ENCODE peak calls at places on chromosomes 4 and X, in four cellular contexts. J, B, I and U are unnamed samples.

GRCh38 chr4:73450398-73451004 is 14.5 kb downstream of the AFP start:
- DNase-seq in J (no peak), B (no peak), I (peak), U (no peak)

GRCh38 chr4:53686521-53686920 is 95.2 kb upstream of the LNX1 start:
- DNase-seq in J (no peak), B (no peak), I (no peak), U (no peak)

GRCh38 chrX:38175140-38175539 is 45.5 kb downstream of the SRPX start:
- DNase-seq in J (peak), B (peak), I (peak), U (peak)

GRCh38 chr4:138334346-138335016 is 92.3 kb upstream of the SLC7A11 start:
- DNase-seq in J (no peak), B (peak), I (no peak), U (no peak)

GRCh38 chrX:48998391-48998790 is 3.7 kb downstream of the GRIPAP1 start:
- DNase-seq in J (no peak), B (no peak), I (no peak), U (no peak)

GRCh38 chrX:17738002-17738713 is 865 bp downstream of the SCML1 start:
- DNase-seq in J (no peak), B (peak), I (peak), U (no peak)

GRCh38 chr4:151541438-151542071 is 132.6 kb downstream of the FHIP1A start:
- DNase-seq in J (no peak), B (no peak), I (no peak), U (no peak)

GRCh38 chrX:143632625-143633387 is 3.1 kb downstream of the SLITRK4 start:
- DNase-seq in J (no peak), B (no peak), I (no peak), U (no peak)

GRCh38 chr4:20512053-20512810 is 188.0 kb upstream of the PACRGL start:
- DNase-seq in J (no peak), B (no peak), I (no peak), U (no peak)

GRCh38 chrX:24466025-24466424 is 939 bp downstream of the PDK3 start:
- DNase-seq in J (no peak), B (no peak), I (no peak), U (no peak)

GRCh38 chr4:8353158-8353495 is 83.6 kb downstream of the HTRA3 start:
- DNase-seq in J (no peak), B (no peak), I (no peak), U (no peak)

GRCh38 chr4:37981425-37981824 is 21.2 kb downstream of the PTTG2 start:
- DNase-seq in J (no peak), B (no peak), I (no peak), U (no peak)

GRCh38 chr4:73133784-73134183 is 64.3 kb upstream of the COX18 start:
- DNase-seq in J (no peak), B (no peak), I (no peak), U (no peak)

GRCh38 chrX:9604111-9604907 is 139.5 kb downstream of the TBL1X start:
- DNase-seq in J (no peak), B (no peak), I (no peak), U (no peak)

GRCh38 chr4:188161167-188161566 is 21.9 kb downstream of the TRIML1 start:
- DNase-seq in J (no peak), B (no peak), I (peak), U (no peak)

GRCh38 chr4:188162698-188163097 is 23.5 kb downstream of the TRIML1 start:
- DNase-seq in J (no peak), B (no peak), I (peak), U (no peak)

GRCh38 chr4:188160406-188160805 is 21.2 kb downstream of the TRIML1 start:
- DNase-seq in J (no peak), B (no peak), I (no peak), U (peak)

GRCh38 chr4:188154668-188155423 is 15.6 kb downstream of the TRIML1 start:
- DNase-seq in J (no peak), B (no peak), I (no peak), U (no peak)

DNA sequence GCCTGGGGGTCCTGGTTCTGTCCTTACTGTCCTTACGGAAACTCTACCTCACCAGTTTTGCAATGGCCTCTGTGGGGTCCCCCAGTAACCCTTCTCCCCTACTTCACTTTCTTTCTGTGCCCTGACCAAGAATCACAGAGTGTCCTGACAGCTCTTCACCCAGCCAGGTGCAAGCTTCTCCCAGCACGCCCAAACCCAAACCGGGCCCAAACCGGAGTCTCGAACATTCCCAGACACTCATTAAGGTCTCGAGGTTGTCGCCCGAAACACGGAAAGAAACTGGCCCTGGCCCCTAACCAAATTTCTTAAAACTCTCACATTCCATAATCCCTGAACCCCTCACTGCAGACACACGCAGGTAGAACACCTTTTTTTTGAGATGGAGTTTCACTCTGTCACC is 19.1 kb downstream of the TRIML1 start:
- DNase-seq in J (no peak), B (no peak), I (peak), U (no peak)
- TF ChIP-seq SUZ12 in J (no peak), B (no peak), I (no peak), U (no peak)

DNA sequence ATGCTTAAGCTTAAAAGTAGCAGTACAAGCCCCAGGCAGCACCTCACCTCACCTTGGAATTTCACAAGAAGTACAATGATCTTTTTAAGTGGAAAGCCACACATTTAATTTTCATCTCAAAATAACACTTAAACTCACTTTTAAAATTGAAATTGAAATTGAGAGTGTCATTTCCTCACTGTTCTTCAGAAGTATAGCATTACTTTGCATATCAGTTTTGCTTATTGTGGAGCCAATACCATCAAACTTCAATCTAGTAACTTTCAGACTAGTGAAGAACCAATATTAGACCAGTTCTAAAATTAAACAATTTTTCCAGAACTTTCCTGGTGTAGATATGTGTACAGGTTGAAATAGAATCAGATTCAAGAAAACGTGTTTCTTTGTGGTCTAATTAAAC is 242.4 kb downstream of the NDST4 start:
- DNase-seq in J (no peak), B (no peak), I (no peak), U (no peak)
- H3K4me3 ChIP-seq in J (no peak), B (no peak), I (no peak), U (no peak)

DNA sequence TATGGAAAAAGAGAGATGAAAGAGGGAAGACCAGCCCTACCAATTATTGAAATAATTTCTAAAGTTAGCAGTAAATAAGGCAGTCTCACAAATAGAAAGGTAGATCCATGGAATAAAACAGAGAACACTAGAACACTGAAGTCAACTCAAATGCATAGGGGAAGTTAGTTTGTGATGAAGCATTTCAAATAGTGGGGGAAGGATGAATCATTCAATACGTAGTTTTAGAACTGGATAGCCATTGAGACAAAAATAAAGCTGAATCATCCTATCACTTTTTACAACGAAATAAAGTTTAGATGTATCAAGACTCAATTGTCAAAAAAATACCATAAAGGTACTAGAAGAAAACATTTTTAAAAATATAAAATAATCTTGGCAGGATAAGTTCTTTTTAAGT is 143.2 kb upstream of the DGKK start:
- DNase-seq in J (no peak), B (no peak), I (no peak), U (no peak)
- H3K9ac ChIP-seq in J (no peak), B (no peak), I (no peak), U (no peak)

DNA sequence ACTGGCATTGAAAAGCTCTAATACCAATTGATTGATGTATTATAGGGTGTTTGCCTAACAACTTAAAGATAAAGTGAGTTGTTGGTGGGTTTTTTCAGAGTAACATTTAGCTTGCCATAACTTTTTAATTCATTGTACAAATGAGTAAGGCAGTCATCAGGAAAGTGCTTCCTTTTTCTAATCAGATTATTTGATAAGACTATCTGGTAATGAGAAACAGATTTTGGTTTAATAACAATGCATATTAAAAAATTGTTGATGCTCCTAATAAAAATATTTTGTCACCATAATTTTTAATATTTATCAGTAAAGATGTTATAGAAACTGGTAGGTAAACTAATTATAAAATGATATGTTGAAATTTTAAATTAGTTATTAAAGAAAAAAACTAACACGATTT is 51.3 kb downstream of the BLTP1 start:
- DNase-seq in J (no peak), B (no peak), I (no peak), U (no peak)
- TF ChIP-seq SUZ12 in J (no peak), B (no peak), I (no peak), U (no peak)

GRCh38 chr4:140243345-140243753 is 89.4 kb upstream of the MAML3 start:
- DNase-seq in J (peak), B (no peak), I (no peak), U (no peak)
- H3K4me3 ChIP-seq in J (peak), B (no peak), I (no peak), U (no peak)

DNA sequence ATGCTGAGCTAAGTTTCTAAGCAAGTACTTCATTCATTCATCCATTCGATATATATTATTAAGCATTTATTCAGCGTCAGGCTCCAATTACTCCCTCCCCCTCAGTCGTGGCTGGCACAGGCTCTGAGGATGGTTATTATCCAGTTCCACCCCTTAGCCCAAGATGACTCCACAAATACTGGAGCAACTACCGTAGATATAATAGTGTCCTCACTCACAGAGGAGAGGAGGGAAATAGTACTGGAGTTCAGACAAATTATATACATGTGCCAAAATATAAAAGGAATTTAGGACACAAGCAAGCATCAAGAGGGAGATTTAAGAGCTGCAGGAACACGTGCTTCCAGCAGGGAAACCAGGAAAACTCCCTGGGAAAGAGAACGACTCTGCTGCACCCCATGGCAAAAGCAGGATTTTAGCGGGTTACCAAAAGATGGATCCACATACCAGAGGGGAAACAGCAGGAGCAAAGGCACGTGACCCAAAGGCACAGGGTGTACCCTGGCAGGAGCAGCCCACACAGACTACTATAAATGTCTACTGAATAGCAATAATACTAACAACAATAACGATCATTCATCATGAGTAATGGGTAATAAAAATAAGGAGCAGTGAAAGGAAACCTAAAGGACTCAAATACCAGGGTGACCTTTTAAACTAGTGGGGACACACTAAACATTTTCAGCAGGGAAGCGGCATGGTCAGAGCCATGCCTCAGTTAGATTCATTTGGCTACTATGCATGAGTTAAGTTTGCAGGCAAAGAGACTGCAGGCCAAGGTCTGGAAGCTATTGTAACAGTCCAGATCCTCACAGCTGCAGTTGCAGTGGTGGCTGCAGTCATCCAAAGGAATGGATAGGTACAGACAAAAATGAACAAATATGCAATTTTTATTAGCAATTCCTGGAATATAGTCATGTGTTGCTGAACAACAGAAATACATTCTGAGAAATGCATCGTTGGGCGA is 153.7 kb downstream of the APBB2 start:
- DNase-seq in J (no peak), B (no peak), I (no peak), U (no peak)
- H3K9ac ChIP-seq in J (no peak), B (no peak), I (no peak), U (no peak)